ENCODE peak calls at places on chromosomes 5 and 9, in seven cellular contexts. K is IMR-90, Z is astrocyte, U is psoas muscle, F is RWPE2, I is colonic mucosa, Q is vagina. T is an unnamed sample.

GRCh38 chr5:128228506-128228905 is 144.9 kb downstream of the SLC12A2 start:
- DNase-seq in K (peak; percentile 58), Z (peak; percentile 91), U (no peak), F (no peak), I (no peak), Q (no peak), T (no peak)

GRCh38 chr5:206927-207536 is 10.9 kb downstream of the CCDC127 start:
- DNase-seq in K (no peak), Z (no peak), U (no peak), F (no peak), I (no peak), Q (no peak), T (no peak)

GRCh38 chr5:130034872-130035271 is 130.6 kb downstream of the CHSY3 start:
- DNase-seq in K (peak; percentile 8), Z (peak; percentile 24), U (no peak), F (no peak), I (no peak), Q (no peak), T (no peak)

GRCh38 chr5:124659798-124660197 is 86.6 kb downstream of the ZNF608 start:
- DNase-seq in K (no peak), Z (no peak), U (no peak), F (no peak), I (no peak), Q (no peak), T (no peak)

GRCh38 chr9:83629433-83630104 is 6.6 kb downstream of the IDNK start:
- DNase-seq in K (no peak), Z (no peak), U (no peak), F (no peak), I (no peak), Q (no peak), T (no peak)

GRCh38 chr5:36392186-36392585 is 90.5 kb upstream of the RANBP3L start:
- DNase-seq in K (no peak), Z (no peak), U (no peak), F (no peak), I (no peak), Q (no peak), T (no peak)

GRCh38 chr9:107043886-107044285 is 180.9 kb downstream of the ZNF462 start:
- DNase-seq in K (no peak), Z (no peak), U (no peak), F (no peak), I (no peak), Q (no peak), T (no peak)

GRCh38 chr9:113361304-113362018 is 12.1 kb downstream of the BSPRY start:
- DNase-seq in K (peak; percentile 52), Z (peak; percentile 31), U (no peak), F (no peak), I (no peak), Q (no peak), T (no peak)

GRCh38 chr9:89716559-89716958 is 111.7 kb downstream of the GADD45G start:
- DNase-seq in K (no peak), Z (no peak), U (no peak), F (no peak), I (no peak), Q (no peak), T (no peak)

GRCh38 chr9:33117306-33117705 is 40.8 kb upstream of the SMU1 start:
- DNase-seq in K (no peak), Z (peak; percentile 73), U (no peak), F (no peak), I (no peak), Q (no peak), T (no peak)

GRCh38 chr5:359301-359897 is 37.9 kb downstream of the AHRR start:
- DNase-seq in K (no peak), Z (no peak), U (no peak), F (no peak), I (no peak), Q (peak; percentile 75), T (no peak)

GRCh38 chr5:34686762-34687268 is 30.7 kb downstream of the RAI14 start:
- DNase-seq in K (peak; percentile 99), Z (peak; percentile 100), U (no peak), F (peak; percentile 84), I (peak; percentile 86), Q (peak; percentile 94), T (peak; percentile 75)

GRCh38 chr5:83715316-83716060 is 5.2 kb downstream of the HAPLN1 start:
- DNase-seq in K (no peak), Z (no peak), U (no peak), F (no peak), I (no peak), Q (no peak), T (no peak)

GRCh38 chr5:154972476-154973080 is 31.7 kb downstream of the MRPL22 start:
- DNase-seq in K (peak; percentile 53), Z (peak; percentile 18), U (no peak), F (no peak), I (no peak), Q (no peak), T (no peak)

GRCh38 chr5:372911-373709 is 51.6 kb downstream of the AHRR start:
- DNase-seq in K (no peak), Z (peak; percentile 16), U (no peak), F (peak; percentile 67), I (peak; percentile 13), Q (peak; percentile 81), T (peak; percentile 67)

GRCh38 chr5:160289356-160289651 is 23.1 kb downstream of the CCNJL start:
- DNase-seq in K (no peak), Z (no peak), U (no peak), F (no peak), I (no peak), Q (no peak), T (no peak)

GRCh38 chr5:160290751-160291150 is 21.6 kb downstream of the CCNJL start:
- DNase-seq in K (no peak), Z (no peak), U (no peak), F (no peak), I (no peak), Q (no peak), T (no peak)

GRCh38 chr5:160291467-160291866 is 20.9 kb downstream of the CCNJL start:
- DNase-seq in K (no peak), Z (no peak), U (no peak), F (no peak), I (no peak), Q (no peak), T (no peak)

GRCh38 chr5:160287378-160288051 is 24.8 kb downstream of the CCNJL start:
- DNase-seq in K (no peak), Z (peak; percentile 57), U (peak; percentile 63), F (no peak), I (peak; percentile 50), Q (no peak), T (peak; percentile 92)

DNA sequence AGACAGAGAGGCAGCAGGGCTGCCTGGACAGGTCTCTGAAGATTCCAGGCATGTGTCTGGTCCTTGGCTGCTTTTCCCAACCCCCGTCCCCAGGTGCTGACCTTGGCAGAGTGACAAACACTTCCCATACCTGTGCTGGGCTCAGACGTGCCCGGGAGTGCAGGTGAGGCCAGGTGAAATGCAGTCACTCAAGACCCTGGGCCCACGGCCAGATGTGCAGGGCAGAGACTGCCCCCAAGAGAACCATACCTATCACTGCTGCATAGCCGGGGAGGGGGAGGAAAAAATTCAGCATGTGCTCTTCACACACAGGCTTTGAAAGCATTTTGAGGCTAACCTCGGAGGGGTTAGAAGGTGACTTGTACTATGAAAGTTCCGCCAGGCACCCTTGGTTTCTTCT is 22.6 kb downstream of the CCNJL start:
- DNase-seq in K (no peak), Z (no peak), U (no peak), F (peak; percentile 97), I (no peak), Q (no peak), T (peak; percentile 85)
- H3K27ac ChIP-seq in K (no peak overlapping the region), Z (no peak overlapping the region), U (no peak overlapping the region), F (peak overlapping the region; percentile 93), I (no peak overlapping the region), Q (no peak overlapping the region), T (peak overlapping the region; percentile 77)

DNA sequence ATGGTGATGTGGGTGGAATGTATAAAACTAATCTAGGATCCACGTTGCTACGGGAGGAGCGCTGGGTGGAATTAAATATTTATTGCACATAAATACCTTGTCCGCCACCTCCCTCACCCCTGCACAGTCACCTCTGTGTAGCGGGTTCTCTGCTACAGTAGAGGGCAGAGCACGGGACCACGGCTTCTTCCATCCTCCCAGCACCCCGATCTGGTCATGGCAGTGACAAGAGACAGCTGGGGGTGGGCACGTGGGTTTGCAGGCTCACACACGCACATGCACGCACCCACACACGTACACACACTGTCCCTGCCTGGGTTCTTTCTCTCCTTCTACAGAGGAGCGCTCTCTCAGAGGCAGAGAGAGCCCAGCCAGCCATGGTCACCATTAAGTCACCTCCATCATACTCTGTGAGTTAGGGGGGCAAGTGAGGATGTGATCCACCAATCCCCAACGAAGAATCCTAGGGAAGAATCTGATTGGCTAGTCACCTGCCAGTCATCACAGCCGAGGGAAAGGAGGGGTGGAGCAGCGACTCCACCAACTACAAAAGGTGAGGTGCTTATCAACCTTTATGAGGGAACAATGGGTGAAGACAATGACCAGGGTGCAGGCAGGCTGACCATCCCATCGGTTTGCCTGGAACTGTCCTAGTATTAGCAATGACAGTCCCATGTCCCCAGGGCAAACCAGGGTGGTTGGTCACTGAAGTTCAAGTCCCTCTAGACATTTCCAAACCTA is 18.5 kb upstream of the FCN1 start:
- DNase-seq in K (no peak), Z (no peak), U (peak; percentile 38), F (peak; percentile 38), I (no peak), Q (no peak), T (no peak)
- H3K27ac ChIP-seq in K (no peak overlapping the region), Z (no peak overlapping the region), U (no peak overlapping the region), F (no peak overlapping the region), I (no peak overlapping the region), Q (no peak overlapping the region), T (no peak overlapping the region)

DNA sequence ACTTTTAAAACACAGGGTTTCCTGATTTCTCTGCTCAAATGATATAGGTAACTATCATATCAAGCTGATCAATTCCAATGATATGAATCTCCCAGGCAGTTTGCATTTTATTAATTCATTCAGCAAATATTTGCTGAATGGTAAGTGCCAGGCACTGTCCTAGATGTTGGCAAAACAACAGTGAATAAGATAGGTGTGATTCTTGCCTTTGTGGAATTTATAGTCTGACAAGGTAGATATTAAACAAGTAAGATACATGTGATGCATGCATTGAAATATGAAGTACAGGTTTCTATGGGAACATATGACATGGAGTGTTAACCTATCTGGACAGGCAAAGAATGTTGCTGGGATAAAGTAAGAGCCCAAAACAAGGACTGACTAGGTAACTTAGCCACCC is 231.8 kb upstream of the DAB2 start:
- DNase-seq in K (no peak), Z (no peak), U (no peak), F (no peak), I (no peak), Q (no peak), T (no peak)
- H3K27ac ChIP-seq in K (no peak overlapping the region), Z (no peak overlapping the region), U (no peak overlapping the region), F (no peak overlapping the region), I (no peak overlapping the region), Q (no peak overlapping the region), T (no peak overlapping the region)

DNA sequence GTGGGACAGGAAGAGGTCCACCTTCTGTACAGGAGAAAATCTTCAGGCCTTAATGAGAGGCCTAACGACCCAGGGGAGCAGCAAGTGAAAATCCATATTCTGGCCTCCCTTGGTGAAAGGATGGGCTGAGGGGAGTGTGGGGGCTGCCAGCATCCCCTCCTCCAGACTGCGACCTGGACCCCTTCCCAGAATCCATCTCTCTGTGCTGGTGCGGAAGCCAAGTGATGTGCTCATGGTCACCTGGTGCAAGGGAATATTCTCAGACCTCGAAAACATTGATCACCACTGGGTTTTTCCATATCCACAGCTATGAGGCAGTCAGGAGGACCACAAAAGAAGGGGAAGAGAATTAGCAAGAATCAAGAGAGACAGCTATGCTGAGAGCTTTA is 10.7 kb downstream of the FGF1 start:
- DNase-seq in K (no peak), Z (no peak), U (no peak), F (no peak), I (no peak), Q (no peak), T (no peak)
- H3K27ac ChIP-seq in K (no peak overlapping the region), Z (no peak overlapping the region), U (peak overlapping the region; percentile 27), F (peak overlapping the region; percentile 49), I (no peak overlapping the region), Q (no peak overlapping the region), T (no peak overlapping the region)